ENCODE peak calls at places on chromosomes 7 and 10, in eight cellular contexts. X is A549, Z is sigmoid colon, T is GM12878, K is tibial nerve, B is stomach, V is SK-N-SH, I is K562. A is an unnamed sample.

GRCh38 chr7:106840342-106840741 is 24.7 kb upstream of the PIK3CG start:
- DNase-seq in K (no peak), T (no peak), Z (no peak), I (no peak), B (no peak), X (no peak), V (no peak), A (no peak)

GRCh38 chr10:2908851-2909630 is 158.3 kb upstream of the PFKP start:
- DNase-seq in X (no peak), I (peak; percentile 10), V (no peak), B (no peak), T (no peak), K (no peak), Z (no peak), A (no peak)

GRCh38 chr7:81150951-81151361 is 232.1 kb upstream of the SEMA3C start:
- DNase-seq in I (no peak), V (no peak), X (no peak), B (no peak), K (no peak), T (no peak), Z (no peak), A (no peak)

GRCh38 chr10:51542863-51543262 is 156.5 kb downstream of the CSTF2T start:
- DNase-seq in B (no peak), X (no peak), T (no peak), I (no peak), V (no peak), K (no peak), Z (no peak), A (no peak)

GRCh38 chr10:49598986-49599385 is 11.1 kb upstream of the SLC18A3 start:
- DNase-seq in I (no peak), X (no peak), K (no peak), Z (no peak), T (no peak), V (no peak), B (no peak), A (peak; percentile 62)

GRCh38 chr10:3287566-3288445 is 115.2 kb upstream of the PITRM1 start:
- DNase-seq in V (no peak), K (no peak), I (no peak), B (no peak), X (no peak), Z (no peak), T (no peak), A (no peak)

GRCh38 chr10:101228682-101229274 is 485 bp downstream of the LBX1 start:
- DNase-seq in I (no peak), T (no peak), K (no peak), V (peak; percentile 63), B (no peak), X (peak; percentile 60), Z (no peak), A (no peak)

GRCh38 chr7:3959364-3959763 is 658.3 kb downstream of the SDK1 start:
- DNase-seq in V (no peak), I (no peak), K (no peak), Z (no peak), T (no peak), X (no peak), B (no peak), A (no peak)

GRCh38 chr10:84452006-84452405 is 123.6 kb downstream of the CCSER2 start:
- DNase-seq in K (no peak), V (no peak), B (no peak), T (no peak), I (no peak), X (no peak), Z (no peak), A (no peak)

GRCh38 chr7:143906176-143906575 is 4.2 kb upstream of the TCAF1 start:
- DNase-seq in Z (no peak), T (no peak), I (peak; percentile 46), K (no peak), X (no peak), V (no peak), B (no peak), A (no peak)

GRCh38 chr10:122374859-122375721 is 582 bp downstream of the PLEKHA1 start:
- DNase-seq in Z (peak; percentile 75), X (peak; percentile 49), K (no peak), T (peak; percentile 47), I (peak; percentile 4), V (peak; percentile 80), B (peak; percentile 67), A (no peak)

GRCh38 chr7:114444196-114444595 is 29.6 kb downstream of the FOXP2 start:
- DNase-seq in X (no peak), T (no peak), B (no peak), Z (no peak), K (no peak), V (no peak), I (no peak), A (no peak)

GRCh38 chr7:128035712-128036111 is 4.5 kb upstream of the LRRC4 start:
- DNase-seq in X (peak; percentile 44), Z (no peak), K (no peak), T (no peak), B (no peak), I (peak; percentile 42), V (peak; percentile 74), A (no peak)

GRCh38 chr10:43336061-43336460 is 35.4 kb upstream of the FXYD4 start:
- DNase-seq in K (no peak), T (no peak), X (no peak), Z (no peak), I (no peak), B (no peak), V (no peak), A (no peak)

GRCh38 chr10:114281461-114281860 is 42.4 kb downstream of the VWA2 start:
- DNase-seq in V (no peak), T (no peak), Z (no peak), X (no peak), K (no peak), I (no peak), B (no peak), A (no peak)

GRCh38 chr10:91410638-91411367 is 659 bp downstream of the HECTD2 start:
- DNase-seq in K (no peak), B (no peak), X (peak; percentile 53), T (no peak), V (peak; percentile 22), Z (no peak), I (peak; percentile 57), A (no peak)

GRCh38 chr7:79118143-79118542 is 335.3 kb downstream of the MAGI2 start:
- DNase-seq in T (no peak), B (no peak), Z (no peak), X (no peak), I (no peak), K (no peak), V (no peak), A (no peak)

GRCh38 chr7:102916881-102917280 is 4.1 kb downstream of the LRRC17 start:
- DNase-seq in V (no peak), X (no peak), T (no peak), Z (no peak), B (no peak), K (no peak), I (no peak), A (no peak)

GRCh38 chr10:92757066-92757716 is 67.4 kb downstream of the HHEX start:
- DNase-seq in B (peak; percentile 70), K (peak; percentile 69), X (peak; percentile 46), I (peak; percentile 90), V (no peak), T (peak; percentile 75), Z (peak; percentile 97), A (peak; percentile 96)

GRCh38 chr10:32961343-32961891 is 3.4 kb upstream of the ITGB1 start:
- DNase-seq in T (no peak), V (no peak), B (no peak), Z (no peak), I (no peak), X (no peak), K (no peak), A (no peak)

GRCh38 chr10:32957341-32958084 is 517 bp downstream of the ITGB1 start:
- DNase-seq in T (no peak), V (peak; percentile 82), Z (peak; percentile 77), X (no peak), I (peak; percentile 69), K (peak; percentile 26), B (peak; percentile 48), A (no peak)

GRCh38 chr10:32958085-32958991 is at the start of gene ITGB1:
- DNase-seq in K (peak; percentile 92), V (peak; percentile 96), X (peak; percentile 57), Z (peak; percentile 99), T (no peak), B (peak; percentile 98), I (peak; percentile 96), A (peak; percentile 98)

GRCh38 chr10:32960022-32960421 is 2.0 kb upstream of the ITGB1 start:
- DNase-seq in B (no peak), Z (no peak), X (no peak), I (peak; percentile 84), K (no peak), V (no peak), T (no peak), A (no peak)

GRCh38 chr10:32958992-32959703 is 1.1 kb upstream of the ITGB1 start:
- DNase-seq in T (peak; percentile 53), I (no peak), Z (no peak), X (no peak), V (peak; percentile 25), B (no peak), K (no peak), A (no peak)
- TF ChIP-seq EP300 in T (no peak), I (no peak), Z (no peak), X (no peak), V (no peak), B (no peak), K (no peak), A (no peak)

GRCh38 chr7:117186631-117187030 is 136.2 kb downstream of the WNT2 start:
- DNase-seq in I (no peak), X (no peak), V (no peak), B (no peak), Z (no peak), K (no peak), T (no peak), A (no peak)
- TF ChIP-seq EP300 in I (no peak), X (no peak), V (no peak), B (no peak), Z (no peak), K (no peak), T (no peak), A (no peak)

GRCh38 chr10:97873569-97873968 is 23.9 kb downstream of the GOLGA7B start:
- DNase-seq in T (no peak), B (no peak), X (no peak), Z (peak; percentile 33), V (no peak), K (no peak), I (no peak), A (no peak)
- TF ChIP-seq EP300 in T (no peak), B (no peak), X (no peak), Z (no peak), V (no peak), K (peak; percentile 18), I (no peak), A (no peak)

GRCh38 chr10:89302628-89303027 is 782 bp downstream of the IFIT2 start:
- DNase-seq in K (no peak), V (no peak), T (no peak), B (no peak), I (no peak), X (no peak), Z (no peak), A (no peak)

GRCh38 chr10:89303161-89303560 is 1.3 kb downstream of the IFIT2 start:
- DNase-seq in Z (no peak), V (no peak), I (no peak), T (no peak), X (no peak), K (no peak), B (no peak), A (no peak)

GRCh38 chr10:89299031-89299430 is 2.8 kb upstream of the IFIT2 start:
- DNase-seq in B (no peak), Z (no peak), I (no peak), V (no peak), X (no peak), K (no peak), T (no peak), A (no peak)

GRCh38 chr10:89301721-89302445 is at the start of gene IFIT2:
- DNase-seq in B (peak; percentile 39), X (peak; percentile 47), I (peak; percentile 21), K (no peak), T (peak; percentile 66), V (no peak), Z (no peak), A (no peak)

GRCh38 chr10:89301231-89301630 is 615 bp upstream of the IFIT2 start:
- DNase-seq in Z (no peak), K (no peak), B (no peak), T (no peak), I (peak; percentile 29), V (no peak), X (no peak), A (no peak)
- TF ChIP-seq EP300 in Z (no peak), K (no peak), B (no peak), T (no peak), I (no peak), V (no peak), X (no peak), A (no peak)